ENCODE peak calls at places on chromosome 3, in ten cellular contexts. R, F, L, W, D, N, B, Z, H and J are unnamed samples.

GRCh38 chr3:157614896-157615295 is 111.7 kb upstream of the VEPH1 start:
- DNase-seq in L (no peak), Z (no peak), B (no peak), N (no peak), D (no peak), W (no peak), F (no peak), R (no peak), H (no peak), J (no peak)

GRCh38 chr3:124780767-124781485 is 50.7 kb downstream of the UMPS start:
- DNase-seq in Z (no peak), D (no peak), H (peak; percentile 74), L (peak; percentile 91), N (peak; percentile 65), F (peak; percentile 61), B (peak; percentile 91), R (no peak), W (peak; percentile 69), J (no peak)

GRCh38 chr3:188964957-188965356 is 206.8 kb upstream of the TPRG1 start:
- DNase-seq in N (no peak), W (no peak), L (no peak), B (no peak), D (no peak), H (no peak), F (no peak), R (no peak), Z (no peak), J (no peak)

GRCh38 chr3:184181596-184181995 is 4.4 kb upstream of the ABCF3 start:
- DNase-seq in W (no peak), H (no peak), F (no peak), R (no peak), Z (no peak), D (no peak), B (no peak), L (no peak), N (no peak), J (no peak)

GRCh38 chr3:187777331-187778046 is 32.2 kb upstream of the BCL6 start:
- DNase-seq in H (no peak), L (peak; percentile 18), F (no peak), D (peak; percentile 86), N (no peak), B (no peak), W (no peak), Z (no peak), R (peak; percentile 47), J (peak; percentile 24)

GRCh38 chr3:171393032-171393744 is 67.0 kb downstream of the TNIK start:
- DNase-seq in W (peak; percentile 65), L (no peak), N (peak; percentile 64), D (no peak), F (no peak), H (no peak), Z (no peak), R (no peak), B (no peak), J (no peak)

GRCh38 chr3:97131476-97131875 is 317.1 kb downstream of the EPHA6 start:
- DNase-seq in W (no peak), B (no peak), H (no peak), F (no peak), R (no peak), Z (no peak), L (no peak), N (no peak), D (no peak), J (no peak)

GRCh38 chr3:102471001-102471400 is 36.2 kb downstream of the ZPLD1 start:
- DNase-seq in D (no peak), H (no peak), R (no peak), N (no peak), Z (no peak), F (no peak), B (no peak), W (peak; percentile 7), L (no peak), J (no peak)

DNA sequence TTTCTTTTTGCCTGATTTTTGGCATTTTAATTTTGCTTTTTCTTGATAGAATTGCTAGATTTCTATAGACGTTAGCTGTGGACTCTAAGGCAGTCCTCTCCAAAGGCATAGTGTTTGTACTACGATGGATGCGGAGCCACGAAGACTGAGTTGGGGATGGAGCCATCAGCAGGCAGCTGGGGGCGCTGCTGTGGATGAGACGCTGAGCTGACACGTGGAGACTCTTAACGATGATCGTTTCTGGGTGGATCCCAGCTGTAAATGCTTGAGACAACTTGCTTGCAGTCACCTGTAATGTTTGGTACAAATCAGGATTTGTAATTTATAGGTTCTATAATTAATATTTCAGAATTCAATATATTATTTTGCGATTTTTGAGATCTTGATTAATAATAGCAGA is 13.3 kb upstream of the PPP1R2 start:
- DNase-seq in Z (no peak), F (no peak), R (peak; percentile 32), W (peak; percentile 44), N (no peak), D (peak; percentile 40), H (no peak), B (no peak), L (no peak), J (no peak)
- TF ChIP-seq CTCF in Z (peak; percentile 42), F (peak; percentile 31), R (peak; percentile 24), W (peak; percentile 44), N (no peak), D (peak; percentile 39), H (no peak), B (no peak), L (peak; percentile 31), J (no peak)

GRCh38 chr3:69384379-69384778 is 1.5 kb downstream of the FRMD4B start:
- DNase-seq in H (no peak), R (no peak), W (no peak), N (no peak), D (no peak), B (no peak), Z (no peak), L (no peak), F (no peak), J (no peak)

GRCh38 chr3:69388241-69388640 is 2.4 kb upstream of the FRMD4B start:
- DNase-seq in W (no peak), Z (no peak), F (no peak), N (no peak), D (no peak), L (no peak), H (no peak), R (no peak), B (no peak), J (no peak)

GRCh38 chr3:69386535-69387385 is 872 bp upstream of the FRMD4B start:
- DNase-seq in W (peak; percentile 20), Z (no peak), H (no peak), D (peak; percentile 72), B (no peak), R (no peak), L (no peak), F (no peak), N (no peak), J (no peak)

GRCh38 chr3:69385033-69385722 is 710 bp downstream of the FRMD4B start:
- DNase-seq in R (no peak), L (no peak), F (no peak), B (no peak), H (no peak), D (no peak), N (no peak), W (peak; percentile 41), Z (no peak), J (no peak)

DNA sequence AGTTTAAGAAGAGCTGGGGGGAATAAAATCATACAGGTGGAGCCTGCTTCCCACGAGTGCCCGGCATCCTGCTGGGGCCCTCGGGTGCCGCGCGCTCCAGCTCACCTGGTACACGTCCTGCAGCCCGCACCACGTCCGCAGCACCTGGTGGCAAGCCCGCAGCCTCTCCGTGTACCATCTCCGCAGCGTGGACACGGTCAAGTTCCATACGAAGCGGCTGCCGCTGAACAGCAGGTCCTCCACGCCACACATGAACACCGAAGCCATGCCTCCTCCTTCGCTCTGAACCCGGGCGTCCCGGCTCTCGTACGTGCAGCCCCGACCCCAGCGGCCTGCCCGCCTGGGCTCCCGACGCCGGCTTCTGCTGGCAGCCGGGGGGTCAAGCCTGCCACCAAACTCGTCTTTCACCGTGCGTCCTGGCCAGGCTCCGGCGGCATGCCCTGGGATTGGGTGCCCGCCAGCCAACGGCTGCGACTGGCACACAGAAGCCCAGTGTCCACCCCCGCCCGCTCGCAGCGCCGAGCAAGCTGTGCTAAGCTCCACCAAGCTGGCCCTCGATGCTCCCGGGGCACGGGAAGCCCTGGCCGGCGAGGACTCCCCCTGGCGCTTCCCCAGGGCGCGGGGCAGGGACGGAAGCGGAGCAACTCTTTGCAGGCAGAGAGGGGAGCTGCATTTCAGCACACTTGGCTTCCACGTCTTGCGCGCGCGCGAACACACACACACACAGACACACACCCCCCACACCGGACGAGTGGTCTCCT is at the start of gene FRMD4B:
- DNase-seq in W (peak; percentile 67), F (peak; percentile 93), D (peak; percentile 51), B (peak; percentile 86), Z (no peak), L (peak; percentile 13), H (peak; percentile 26), N (peak; percentile 22), R (no peak), J (no peak)
- TF ChIP-seq CTCF in W (peak; percentile 21), F (peak; percentile 48), D (no peak), B (no peak), Z (no peak), L (no peak), H (no peak), N (peak; percentile 24), R (no peak), J (no peak)

GRCh38 chr3:27990347-27990746 is 251.1 kb upstream of the CMC1 start:
- DNase-seq in H (no peak), D (peak; percentile 37), R (no peak), N (no peak), F (no peak), B (no peak), Z (no peak), W (no peak), L (no peak), J (no peak)

GRCh38 chr3:27985369-27986035 is 255.9 kb upstream of the CMC1 start:
- DNase-seq in N (peak; percentile 11), R (no peak), B (no peak), D (peak; percentile 60), H (no peak), Z (no peak), L (peak; percentile 64), W (no peak), F (no peak), J (no peak)

GRCh38 chr3:27990837-27991236 is 250.6 kb upstream of the CMC1 start:
- DNase-seq in F (no peak), Z (no peak), R (no peak), W (no peak), B (no peak), L (no peak), H (no peak), D (peak; percentile 88), N (no peak), J (no peak)

GRCh38 chr3:27986204-27986879 is 255.1 kb upstream of the CMC1 start:
- DNase-seq in D (no peak), B (no peak), H (no peak), N (no peak), Z (no peak), L (no peak), W (peak; percentile 54), R (no peak), F (no peak), J (no peak)
- TF ChIP-seq CTCF in D (no peak), B (no peak), H (no peak), N (no peak), Z (no peak), L (no peak), W (no peak), R (no peak), F (no peak), J (no peak)

DNA sequence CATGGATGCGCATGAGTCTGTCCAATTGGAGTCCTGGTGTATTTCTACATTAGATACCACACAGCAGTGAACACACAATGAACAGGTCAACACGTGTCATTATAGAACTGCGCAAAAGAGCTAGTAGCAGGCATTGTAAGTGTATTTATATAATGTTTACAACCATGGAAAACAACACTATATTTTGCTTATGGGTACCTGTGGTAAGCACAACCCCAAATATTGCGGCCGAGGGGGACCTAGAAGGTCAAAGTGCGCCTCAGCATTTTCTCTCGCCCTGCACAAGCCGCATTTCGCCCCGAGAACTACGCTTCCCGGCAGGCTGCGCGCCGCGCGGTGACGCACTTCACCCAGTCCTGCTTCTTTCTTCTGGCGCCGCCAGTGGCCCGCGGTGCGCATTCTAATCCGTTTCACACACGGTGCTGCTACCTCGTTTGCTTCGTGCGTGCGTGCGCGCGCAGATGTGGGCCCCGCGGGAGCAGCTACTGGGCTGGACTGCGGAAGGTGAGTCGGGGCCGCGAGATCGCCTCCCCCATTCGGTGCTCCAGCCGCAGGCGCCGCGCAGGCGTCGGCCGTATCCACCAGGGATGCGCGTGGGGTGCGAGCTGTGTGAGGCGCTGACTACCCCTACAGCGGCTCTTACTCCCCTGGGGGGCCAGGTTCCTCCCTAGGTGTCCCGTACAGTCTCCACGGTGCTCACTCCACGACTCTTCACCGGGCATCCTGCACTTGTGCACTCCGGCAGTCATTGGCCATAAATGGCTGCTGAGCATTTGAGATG is at the start of gene ZNF589:
- DNase-seq in W (peak; percentile 96), F (peak; percentile 98), R (peak; percentile 96), D (peak; percentile 98), N (peak; percentile 83), Z (peak; percentile 88), H (peak; percentile 90), L (peak; percentile 80), B (peak; percentile 96), J (peak; percentile 94)
- TF ChIP-seq CTCF in W (peak; percentile 37), F (peak; percentile 45), R (peak; percentile 31), D (peak; percentile 45), N (no peak), Z (peak; percentile 39), H (no peak), L (peak; percentile 25), B (no peak), J (no peak)